ENCODE peak calls at places on chromosome 18, in nine cellular contexts. V, U, S, F, H, Q, X, W and C are unnamed samples. For H3K9me2, the result is how much of the 10 kb centered on the place peaks cover.

GRCh38 chr18:70228546-70228945 is 23.1 kb upstream of the RTTN start:
- DNase-seq in V (no peak), U (no peak), S (no peak), F (no peak), H (no peak), Q (no peak), X (peak), W (peak), C (no peak)

GRCh38 chr18:48547456-48548403 is 8.9 kb downstream of the CTIF start:
- DNase-seq in V (no peak), U (peak), S (no peak), F (no peak), H (no peak), Q (peak), X (no peak), W (peak), C (peak)

GRCh38 chr18:62436636-62437519 is 85.9 kb upstream of the ZCCHC2 start:
- DNase-seq in V (no peak), U (no peak), S (no peak), F (no peak), H (no peak), Q (peak), X (no peak), W (peak), C (no peak)

GRCh38 chr18:36770315-36770946 is 58.4 kb downstream of the TPGS2 start:
- DNase-seq in V (no peak), U (no peak), S (no peak), F (no peak), H (no peak), Q (no peak), X (no peak), W (peak), C (no peak)

GRCh38 chr18:30359521-30359920 is 683.0 kb downstream of the DSC3 start:
- DNase-seq in V (no peak), U (no peak), S (no peak), F (no peak), H (no peak), Q (peak), X (no peak), W (no peak), C (peak)

GRCh38 chr18:38884050-38884449 is 1318.5 kb upstream of the CELF4 start:
- DNase-seq in V (no peak), U (peak), S (no peak), F (no peak), H (no peak), Q (no peak), X (no peak), W (no peak), C (no peak)

GRCh38 chr18:33916200-33916599 is 308.5 kb downstream of the NOL4 start:
- DNase-seq in V (no peak), U (peak), S (no peak), F (no peak), H (no peak), Q (peak), X (no peak), W (no peak), C (no peak)

GRCh38 chr18:10715791-10716190 is 190.0 kb downstream of the NAPG start:
- DNase-seq in V (no peak), U (no peak), S (no peak), F (no peak), H (no peak), Q (peak), X (no peak), W (peak), C (no peak)

GRCh38 chr18:28189400-28190239 is 12.7 kb upstream of the CDH2 start:
- DNase-seq in V (peak), U (peak), S (peak), F (peak), H (peak), Q (peak), X (peak), W (peak), C (no peak)

GRCh38 chr18:10926565-10927194 is 222.7 kb downstream of the PIEZO2 start:
- DNase-seq in V (no peak), U (peak), S (no peak), F (no peak), H (no peak), Q (no peak), X (no peak), W (peak), C (no peak)

GRCh38 chr18:76977108-76977621 is 154.8 kb downstream of the ZNF236 start:
- DNase-seq in V (no peak), U (no peak), S (no peak), F (no peak), H (no peak), Q (no peak), X (no peak), W (no peak), C (no peak)

GRCh38 chr18:77648415-77648814 is 398.8 kb downstream of the GALR1 start:
- DNase-seq in V (no peak), U (peak), S (no peak), F (no peak), H (no peak), Q (no peak), X (no peak), W (no peak), C (no peak)

GRCh38 chr18:29226201-29226600 is 1049.3 kb upstream of the CDH2 start:
- DNase-seq in V (no peak), U (no peak), S (no peak), F (no peak), H (no peak), Q (peak), X (no peak), W (no peak), C (peak)

GRCh38 chr18:23357992-23358594 is 95.0 kb upstream of the RIOK3 start:
- DNase-seq in V (no peak), U (no peak), S (no peak), F (no peak), H (no peak), Q (no peak), X (no peak), W (no peak), C (no peak)

GRCh38 chr18:3447035-3447894 is 2.7 kb upstream of the TGIF1 start:
- DNase-seq in V (no peak), U (peak), S (no peak), F (no peak), H (peak), Q (peak), X (no peak), W (peak), C (no peak)

GRCh38 chr18:13532406-13533075 is 193.8 kb downstream of the FAM210A start:
- DNase-seq in V (no peak), U (no peak), S (no peak), F (no peak), H (no peak), Q (no peak), X (no peak), W (no peak), C (no peak)

GRCh38 chr18:51135795-51136194 is 61.7 kb downstream of the MEX3C start:
- DNase-seq in V (peak), U (peak), S (no peak), F (peak), H (no peak), Q (peak), X (peak), W (no peak), C (no peak)
- H2AFZ ChIP-seq in V (no peak), U (no peak), S (no peak), F (no peak), H (no peak), Q (no peak), X (no peak), W (no peak), C (no peak)

DNA sequence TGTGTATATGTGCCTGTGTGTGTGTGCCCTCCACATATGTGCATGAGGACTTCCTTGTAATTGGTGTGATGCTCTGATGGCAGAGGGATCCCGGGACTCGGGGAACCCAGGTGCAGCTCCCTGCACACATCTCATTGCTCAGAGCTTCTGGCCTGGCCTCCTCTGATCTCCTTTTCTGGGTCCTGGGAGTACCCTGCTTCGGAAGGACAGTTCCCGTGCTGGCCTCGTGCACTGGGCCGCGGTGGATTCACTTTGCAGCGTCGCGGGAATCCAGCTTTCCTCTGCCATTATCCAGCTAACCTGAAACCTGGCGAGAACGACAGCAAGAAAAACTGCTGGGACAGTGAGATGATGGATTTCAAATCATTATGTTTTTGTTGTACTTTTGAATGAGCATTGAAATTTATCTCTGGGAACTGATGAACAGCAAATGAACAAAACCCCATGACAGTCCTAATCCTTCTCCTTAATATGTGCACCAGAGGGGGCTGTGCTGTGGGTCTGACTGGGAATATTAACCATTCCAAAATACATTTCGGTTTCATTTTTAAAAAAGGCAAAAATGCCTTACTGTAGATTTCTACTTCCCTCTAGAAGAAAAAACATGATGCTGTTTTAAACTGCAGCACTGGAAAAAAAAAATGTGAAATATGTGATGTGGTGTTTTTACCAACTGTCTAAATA is 78.2 kb downstream of the PTGR3 start:
- DNase-seq in V (no peak), U (no peak), S (no peak), F (no peak), H (peak), Q (peak), X (no peak), W (no peak), C (no peak)
- H3K9me2 ChIP-seq in V (under half), U (under half), S (under half), F (under half), H (under half), Q (under half), X (under half), W (under half), C (under half)

GRCh38 chr18:21841570-21841969 is 101.0 kb downstream of the MIB1 start:
- DNase-seq in V (no peak), U (no peak), S (no peak), F (no peak), H (no peak), Q (no peak), X (no peak), W (no peak), C (no peak)

GRCh38 chr18:21843340-21843739 is 102.7 kb downstream of the MIB1 start:
- DNase-seq in V (no peak), U (no peak), S (no peak), F (no peak), H (no peak), Q (no peak), X (no peak), W (no peak), C (no peak)
- H2AFZ ChIP-seq in V (no peak), U (no peak), S (no peak), F (no peak), H (no peak), Q (no peak), X (no peak), W (no peak), C (no peak)

GRCh38 chr18:27110319-27110718 is 74.8 kb downstream of the CHST9 start:
- DNase-seq in V (no peak), U (no peak), S (no peak), F (no peak), H (peak), Q (no peak), X (no peak), W (no peak), C (no peak)
- H3K9me2 ChIP-seq in V (under half), U (under half), S (under half), F (under half), H (under half), Q (under half), X (under half), W (under half), C (under half)

DNA sequence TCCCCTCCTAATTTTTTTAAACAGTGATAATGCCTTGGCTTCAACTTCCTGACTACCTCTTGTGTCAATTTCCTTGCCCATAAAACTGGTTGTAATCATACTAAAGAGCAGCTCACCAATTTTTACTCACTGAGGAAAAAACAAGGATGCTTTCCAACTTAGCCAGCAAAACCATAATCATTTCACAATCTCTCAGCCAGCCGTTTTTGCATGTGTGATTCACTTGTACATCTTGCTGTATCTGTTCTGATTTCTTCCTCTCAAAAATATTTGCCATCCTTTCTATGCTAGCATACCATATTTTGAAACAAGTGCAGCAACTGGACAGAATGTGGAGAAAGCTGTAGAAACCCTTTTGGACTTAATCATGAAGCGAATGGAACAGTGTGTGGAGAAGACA is 60.7 kb downstream of the RAB27B start:
- DNase-seq in V (no peak), U (no peak), S (no peak), F (no peak), H (no peak), Q (no peak), X (no peak), W (peak), C (no peak)
- H2AFZ ChIP-seq in V (no peak), U (no peak), S (no peak), F (no peak), H (no peak), Q (no peak), X (no peak), W (no peak), C (no peak)

GRCh38 chr18:35507192-35507591 is 9.4 kb upstream of the INO80C start:
- DNase-seq in V (no peak), U (no peak), S (no peak), F (no peak), H (no peak), Q (no peak), X (no peak), W (no peak), C (peak)

GRCh38 chr18:35508746-35509338 is 11.1 kb upstream of the INO80C start:
- DNase-seq in V (no peak), U (no peak), S (no peak), F (no peak), H (no peak), Q (no peak), X (no peak), W (no peak), C (no peak)

GRCh38 chr18:35507623-35508022 is 9.9 kb upstream of the INO80C start:
- DNase-seq in V (no peak), U (no peak), S (no peak), F (no peak), H (no peak), Q (peak), X (no peak), W (no peak), C (peak)

GRCh38 chr18:35506024-35506712 is 8.4 kb upstream of the INO80C start:
- DNase-seq in V (no peak), U (no peak), S (no peak), F (no peak), H (no peak), Q (no peak), X (no peak), W (no peak), C (no peak)

GRCh38 chr18:35508030-35508429 is 10.3 kb upstream of the INO80C start:
- DNase-seq in V (no peak), U (no peak), S (no peak), F (no peak), H (no peak), Q (no peak), X (no peak), W (no peak), C (no peak)
- H3K9me2 ChIP-seq in V (under half), U (under half), S (under half), F (under half), H (under half), Q (under half), X (under half), W (under half), C (under half)

GRCh38 chr18:8874872-8875271 is 169.5 kb downstream of the MTCL1 start:
- DNase-seq in V (no peak), U (no peak), S (no peak), F (no peak), H (no peak), Q (no peak), X (no peak), W (no peak), C (no peak)
- H2AFZ ChIP-seq in V (no peak), U (no peak), S (no peak), F (no peak), H (no peak), Q (no peak), X (no peak), W (no peak), C (no peak)

DNA sequence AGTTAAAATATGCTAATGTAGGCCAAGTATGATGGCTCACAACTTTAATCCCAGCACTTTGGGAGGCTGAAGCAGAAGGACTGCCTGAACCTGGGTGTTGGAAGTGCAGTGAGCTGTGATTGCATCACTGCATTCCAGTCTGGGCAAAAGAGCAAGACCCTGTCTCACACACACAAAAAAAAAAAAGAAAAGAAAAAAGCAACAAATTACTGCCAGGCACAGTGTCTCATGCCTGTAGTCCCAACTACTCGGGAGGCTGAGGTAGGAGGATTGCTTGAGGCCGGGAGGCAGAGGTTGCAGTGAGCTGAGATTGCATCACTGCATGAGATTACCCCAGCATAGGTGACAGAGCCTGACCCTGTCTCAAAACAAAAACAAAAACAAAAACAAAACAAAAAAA is 110.6 kb downstream of the PRELID3A start:
- DNase-seq in V (no peak), U (no peak), S (no peak), F (no peak), H (no peak), Q (no peak), X (no peak), W (no peak), C (no peak)
- H3K9me2 ChIP-seq in V (under half), U (under half), S (under half), F (under half), H (under half), Q (under half), X (under half), W (under half), C (under half)

DNA sequence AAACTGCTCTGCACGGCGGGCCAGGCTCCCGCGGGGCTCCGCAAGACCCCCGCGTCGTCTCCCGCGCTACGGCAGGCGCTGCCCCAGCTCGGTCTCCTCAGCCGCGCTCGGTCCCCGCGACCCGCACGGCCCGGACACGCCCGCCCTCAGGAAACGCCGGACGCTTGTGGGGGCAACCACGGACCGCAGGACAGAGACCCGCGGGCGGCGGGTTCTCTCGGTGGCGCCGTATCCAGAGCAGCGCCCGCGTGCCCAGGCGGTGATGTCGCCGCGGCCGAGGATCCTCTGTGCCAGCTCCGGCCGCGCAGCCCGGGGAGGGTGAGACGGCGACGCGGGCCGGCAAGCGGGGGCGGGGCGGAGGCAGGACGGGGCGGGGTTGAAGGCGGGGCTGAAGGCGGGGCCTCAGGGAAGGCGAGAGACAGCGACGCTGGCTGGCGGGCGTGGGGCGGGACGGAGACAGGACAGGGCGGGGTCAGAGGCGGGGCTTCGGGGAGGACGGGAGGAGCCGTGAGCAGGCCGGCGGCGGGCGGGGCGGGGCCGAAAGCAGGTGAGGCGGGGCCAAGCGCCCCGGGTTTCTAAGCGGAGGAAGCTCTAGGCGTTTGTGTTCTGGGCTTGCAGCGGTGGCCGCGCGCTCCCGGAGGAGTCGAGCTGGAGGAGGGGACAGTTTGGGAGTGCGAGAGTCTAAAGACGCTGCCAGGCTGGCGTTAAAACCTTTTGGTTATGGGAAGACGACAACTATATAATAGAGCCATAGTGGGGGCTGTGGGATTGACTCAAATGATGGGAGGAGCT is at the start of gene DSEL:
- DNase-seq in V (no peak), U (peak), S (peak), F (peak), H (peak), Q (peak), X (no peak), W (peak), C (peak)
- H2AFZ ChIP-seq in V (no peak), U (peak), S (peak), F (peak), H (peak), Q (peak), X (no peak), W (peak), C (peak)

GRCh38 chr18:59231877-59232276 is 11.9 kb downstream of the GRP start:
- DNase-seq in V (no peak), U (no peak), S (no peak), F (no peak), H (no peak), Q (no peak), X (no peak), W (no peak), C (no peak)
- H3K9me2 ChIP-seq in V (under half), U (under half), S (under half), F (under half), H (under half), Q (under half), X (under half), W (under half), C (under half)